ENCODE peak calls at places on chromosomes 6 and 20, in eight cellular contexts. Z is lower lobe of right lung; J is ovary; D is KBM-7; N is Jurkat, Clone E6-1; H is midbrain; L is NCI-H446 treated with DMSO at 0.1 percent for 48 hours; G is AG04450. W is an unnamed sample.

GRCh38 chr6:112927641-112928040 is 580.5 kb downstream of the RFPL4B start:
- DNase-seq in N (no peak), Z (no peak), D (no peak), G (no peak), L (peak; percentile 53), J (no peak), H (no peak), W (no peak)

GRCh38 chr20:20498081-20498861 is 130.4 kb downstream of the INSM1 start:
- DNase-seq in Z (no peak), H (peak; percentile 56), N (no peak), J (no peak), D (no peak), G (no peak), L (peak; percentile 84), W (no peak)

GRCh38 chr20:9301129-9302072 is 213.0 kb upstream of the LAMP5 start:
- DNase-seq in D (no peak), H (peak; percentile 62), L (peak; percentile 59), N (no peak), Z (no peak), G (peak; percentile 68), J (no peak), W (no peak)

GRCh38 chr6:106339334-106340029 is 13.9 kb upstream of the ATG5 start:
- DNase-seq in L (peak; percentile 8), H (peak; percentile 72), Z (no peak), D (peak; percentile 81), G (peak; percentile 24), J (no peak), N (peak; percentile 37), W (no peak)

GRCh38 chr6:37056439-37057127 is 51.1 kb downstream of the FGD2 start:
- DNase-seq in L (no peak), G (no peak), J (no peak), Z (no peak), H (no peak), N (no peak), D (no peak), W (no peak)

GRCh38 chr20:46279104-46279503 is 29.2 kb downstream of the CDH22 start:
- DNase-seq in H (no peak), N (no peak), D (no peak), G (no peak), Z (no peak), J (no peak), L (no peak), W (no peak)

GRCh38 chr6:158467923-158468322 is 92.0 kb upstream of the TMEM181 start:
- DNase-seq in J (no peak), Z (no peak), L (no peak), D (no peak), H (no peak), G (no peak), N (no peak), W (no peak)

GRCh38 chr6:64411226-64411625 is 775.6 kb downstream of the PHF3 start:
- DNase-seq in H (no peak), Z (no peak), J (no peak), N (no peak), L (no peak), G (no peak), D (no peak), W (no peak)

GRCh38 chr6:34362909-34363713 is 29.4 kb downstream of the NUDT3 start:
- DNase-seq in D (peak; percentile 20), G (no peak), N (peak; percentile 64), H (peak; percentile 11), Z (no peak), J (no peak), L (no peak), W (no peak)

GRCh38 chr6:41648921-41649320 is 10.7 kb downstream of the MDFI start:
- DNase-seq in Z (peak; percentile 12), L (no peak), D (no peak), H (no peak), G (no peak), N (no peak), J (no peak), W (no peak)